ENCODE peak calls at places on chromosome 21, in nine cellular contexts. T is fibroblast of gingiva; Z is NCI-H748 treated with DMSO at 0.1 percent for 48 hours; G is bronchial epithelial cell; Y is H54; B is NAMALWA; H is stimulated activated CD4-positive, alpha-beta T cell treated with anti-CD3 and anti-CD28 coated beads, Interleukin-2, amount 100 ng/mL, for 48 hours; X is MCF 10A; C is activated CD8-positive, alpha-beta memory T cell treated with anti-CD3 and anti-CD28 coated beads for 24 hours. M is an unnamed sample.

GRCh38 chr21:29293495-29293894 is 5.2 kb upstream of the BACH1 start:
- DNase-seq in T (no peak), Z (no peak), G (no peak), Y (no peak), B (peak), H (no peak), X (no peak), C (no peak), M (no peak)

GRCh38 chr21:29725025-29725736 is 214.6 kb downstream of the GRIK1 start:
- DNase-seq in T (no peak), Z (no peak), G (no peak), Y (no peak), B (no peak), H (no peak), X (no peak), C (no peak), M (no peak)

GRCh38 chr21:25369524-25370300 is 237.6 kb downstream of the MRPL39 start:
- DNase-seq in T (peak), Z (no peak), G (no peak), Y (no peak), B (no peak), H (no peak), X (peak), C (no peak), M (no peak)

GRCh38 chr21:43676391-43676790 is 17.0 kb downstream of the RRP1B start:
- DNase-seq in T (no peak), Z (no peak), G (no peak), Y (no peak), B (no peak), H (no peak), X (no peak), C (no peak), M (no peak)

GRCh38 chr21:45318556-45319341 is 31.1 kb upstream of the POFUT2 start:
- DNase-seq in T (peak), Z (no peak), G (no peak), Y (peak), B (no peak), H (no peak), X (peak), C (no peak), M (no peak)

GRCh38 chr21:25966308-25966707 is 204.3 kb downstream of the APP start:
- DNase-seq in T (peak), Z (no peak), G (no peak), Y (no peak), B (no peak), H (no peak), X (no peak), C (no peak), M (no peak)

GRCh38 chr21:22791986-22792560 is 1793.9 kb downstream of the NCAM2 start:
- DNase-seq in T (peak), Z (peak), G (peak), Y (no peak), B (peak), H (peak), X (peak), C (no peak), M (peak)

GRCh38 chr21:29656504-29657227 is 283.1 kb downstream of the GRIK1 start:
- DNase-seq in T (peak), Z (no peak), G (peak), Y (peak), B (no peak), H (no peak), X (peak), C (no peak), M (no peak)

GRCh38 chr21:18023099-18023498 is 203.9 kb upstream of the C21orf91 start:
- DNase-seq in T (no peak), Z (no peak), G (no peak), Y (no peak), B (no peak), H (no peak), X (no peak), C (no peak), M (no peak)

GRCh38 chr21:37917612-37918011 is 1.4 kb upstream of the KCNJ6 start:
- DNase-seq in T (no peak), Z (no peak), G (peak), Y (no peak), B (no peak), H (no peak), X (peak), C (no peak), M (no peak)

GRCh38 chr21:44973598-44973997 is 33.8 kb downstream of the SLX9 start:
- DNase-seq in T (no peak), Z (no peak), G (no peak), Y (no peak), B (no peak), H (no peak), X (no peak), C (no peak), M (no peak)